ENCODE peak calls at places on chromosomes 4 and X, in nine cellular contexts. T is PC-3, O is keratinocyte, A is fibroblast of lung, Q is IMR-90, X is endothelial cell of umbilical vein, M is mammary epithelial cell, I is DND-41, G is GM23248. P is an unnamed sample.

GRCh38 chrX:18702362-18703195 is 4.9 kb upstream of the PPEF1 start:
- DNase-seq in T (peak; percentile 80), O (no peak), A (peak; percentile 43), Q (peak; percentile 70), X (peak; percentile 67), M (no peak), I (no peak), G (peak; percentile 42), P (peak; percentile 36)

GRCh38 chr4:184100297-184100885 is 117.3 kb downstream of the ENPP6 start:
- DNase-seq in T (peak; percentile 35), O (no peak), A (no peak), Q (peak; percentile 26), X (no peak), M (no peak), I (peak; percentile 27), G (no peak), P (no peak)

GRCh38 chr4:169115897-169116254 is 105.8 kb upstream of the CBR4 start:
- DNase-seq in T (peak; percentile 87), O (peak; percentile 97), A (peak; percentile 100), Q (peak; percentile 99), X (peak; percentile 95), M (peak; percentile 100), I (no peak), G (peak; percentile 97), P (peak; percentile 99)

GRCh38 chrX:40146471-40147398 is 49.0 kb upstream of the BCOR start:
- DNase-seq in T (peak; percentile 24), O (no peak), A (peak; percentile 67), Q (peak; percentile 46), X (no peak), M (no peak), I (peak; percentile 65), G (peak; percentile 67), P (peak; percentile 56)

GRCh38 chr4:150280975-150281374 is 202.7 kb downstream of the DCLK2 start:
- DNase-seq in T (no peak), O (no peak), A (no peak), Q (no peak), X (no peak), M (no peak), I (no peak), G (no peak), P (no peak)

GRCh38 chr4:176002007-176002623 is 63.5 kb upstream of the WDR17 start:
- DNase-seq in T (peak; percentile 34), O (no peak), A (peak; percentile 31), Q (no peak), X (peak; percentile 5), M (no peak), I (no peak), G (peak; percentile 34), P (peak; percentile 12)

GRCh38 chr4:25030283-25031076 is at the start of gene LGI2:
- DNase-seq in T (peak; percentile 6), O (no peak), A (peak; percentile 37), Q (no peak), X (no peak), M (no peak), I (no peak), G (peak; percentile 60), P (peak; percentile 12)

GRCh38 chr4:182185491-182185890 is 57.7 kb upstream of the TENM3 start:
- DNase-seq in T (no peak), O (no peak), A (peak; percentile 93), Q (peak; percentile 66), X (no peak), M (no peak), I (no peak), G (no peak), P (peak; percentile 93)

GRCh38 chrX:54891573-54891972 is 29.1 kb upstream of the TRO start:
- DNase-seq in T (peak; percentile 62), O (no peak), A (peak; percentile 28), Q (peak; percentile 28), X (peak; percentile 40), M (peak; percentile 37), I (peak; percentile 28), G (peak; percentile 52), P (peak; percentile 16)

GRCh38 chr4:56821394-56822263 is at the start of gene SPINK2:
- DNase-seq in T (peak; percentile 67), O (no peak), A (no peak), Q (no peak), X (no peak), M (no peak), I (peak; percentile 62), G (no peak), P (no peak)

GRCh38 chr4:24855741-24856140 is 57.1 kb downstream of the CCDC149 start:
- DNase-seq in T (no peak), O (no peak), A (no peak), Q (no peak), X (no peak), M (no peak), I (no peak), G (no peak), P (no peak)

GRCh38 chrX:96474357-96475125 is 210.1 kb upstream of the DIAPH2 start:
- DNase-seq in T (peak; percentile 85), O (no peak), A (no peak), Q (peak; percentile 72), X (peak; percentile 64), M (no peak), I (no peak), G (no peak), P (no peak)

GRCh38 chr4:101349346-101350064 is 2.2 kb upstream of the PPP3CA start:
- DNase-seq in T (peak; percentile 71), O (peak; percentile 75), A (peak; percentile 51), Q (no peak), X (peak; percentile 56), M (peak; percentile 82), I (no peak), G (peak; percentile 35), P (peak; percentile 44)

GRCh38 chr4:17654701-17655100 is 40.3 kb downstream of the MED28 start:
- DNase-seq in T (no peak), O (no peak), A (no peak), Q (no peak), X (no peak), M (no peak), I (no peak), G (no peak), P (no peak)

GRCh38 chr4:11223261-11223660 is 205.4 kb downstream of the HS3ST1 start:
- DNase-seq in T (no peak), O (no peak), A (no peak), Q (no peak), X (no peak), M (no peak), I (no peak), G (no peak), P (no peak)

GRCh38 chr4:3783691-3784306 is 17.6 kb downstream of the ADRA2C start:
- DNase-seq in T (peak; percentile 35), O (no peak), A (no peak), Q (no peak), X (no peak), M (no peak), I (no peak), G (peak; percentile 48), P (no peak)

GRCh38 chr4:87354168-87355102 is 31.8 kb upstream of the HSD17B13 start:
- DNase-seq in T (peak; percentile 5), O (no peak), A (peak; percentile 19), Q (peak; percentile 42), X (no peak), M (peak; percentile 16), I (no peak), G (peak; percentile 72), P (no peak)

GRCh38 chr4:156771171-156771837 is 200.3 kb downstream of the PDGFC start:
- DNase-seq in T (peak; percentile 85), O (peak; percentile 95), A (peak; percentile 87), Q (peak; percentile 69), X (peak; percentile 88), M (peak; percentile 99), I (no peak), G (peak; percentile 79), P (peak; percentile 82)

GRCh38 chr4:80196259-80197131 is 808 bp upstream of the PRDM8 start:
- DNase-seq in T (no peak), O (no peak), A (peak; percentile 40), Q (peak; percentile 35), X (no peak), M (no peak), I (no peak), G (no peak), P (no peak)
- H2AFZ ChIP-seq in T (no peak overlapping the region), O (peak overlapping the region; percentile 5), A (peak overlapping the region; percentile 43), Q (peak overlapping the region; percentile 88), X (no peak overlapping the region), M (peak overlapping the region; percentile 69), I (no peak overlapping the region), G (peak overlapping the region; percentile 70), P (peak overlapping the region; percentile 60)

GRCh38 chr4:84680956-84681355 is 98.0 kb downstream of the CDS1 start:
- DNase-seq in T (no peak), O (no peak), A (no peak), Q (no peak), X (no peak), M (no peak), I (no peak), G (no peak), P (no peak)
- H3K27ac ChIP-seq in T (no peak overlapping the region), O (no peak overlapping the region), A (no peak overlapping the region), Q (no peak overlapping the region), X (no peak overlapping the region), M (no peak overlapping the region), I (no peak overlapping the region), G (no peak overlapping the region), P (no peak overlapping the region)

GRCh38 chr4:26807330-26807729 is 53.3 kb upstream of the STIM2 start:
- DNase-seq in T (no peak), O (no peak), A (no peak), Q (no peak), X (no peak), M (no peak), I (peak; percentile 13), G (no peak), P (no peak)
- H3K4me2 ChIP-seq in T (no peak overlapping the region), O (no peak overlapping the region), A (no peak overlapping the region), Q (no peak overlapping the region), X (no peak overlapping the region), M (no peak overlapping the region), I (no peak overlapping the region), G (no peak overlapping the region), P (no peak overlapping the region)

GRCh38 chr4:74410272-74410671 is 34.7 kb upstream of the AREG start:
- DNase-seq in T (no peak), O (peak; percentile 86), A (peak; percentile 66), Q (peak; percentile 51), X (no peak), M (peak; percentile 98), I (no peak), G (peak; percentile 53), P (peak; percentile 50)

GRCh38 chr4:74413265-74413664 is 31.7 kb upstream of the AREG start:
- DNase-seq in T (no peak), O (no peak), A (no peak), Q (no peak), X (no peak), M (no peak), I (no peak), G (no peak), P (no peak)

GRCh38 chr4:74412225-74412624 is 32.7 kb upstream of the AREG start:
- DNase-seq in T (no peak), O (no peak), A (no peak), Q (no peak), X (no peak), M (no peak), I (no peak), G (no peak), P (no peak)

GRCh38 chr4:74408639-74409038 is 36.3 kb upstream of the AREG start:
- DNase-seq in T (peak; percentile 83), O (peak; percentile 96), A (peak; percentile 74), Q (peak; percentile 59), X (no peak), M (peak; percentile 96), I (no peak), G (peak; percentile 70), P (peak; percentile 69)

DNA sequence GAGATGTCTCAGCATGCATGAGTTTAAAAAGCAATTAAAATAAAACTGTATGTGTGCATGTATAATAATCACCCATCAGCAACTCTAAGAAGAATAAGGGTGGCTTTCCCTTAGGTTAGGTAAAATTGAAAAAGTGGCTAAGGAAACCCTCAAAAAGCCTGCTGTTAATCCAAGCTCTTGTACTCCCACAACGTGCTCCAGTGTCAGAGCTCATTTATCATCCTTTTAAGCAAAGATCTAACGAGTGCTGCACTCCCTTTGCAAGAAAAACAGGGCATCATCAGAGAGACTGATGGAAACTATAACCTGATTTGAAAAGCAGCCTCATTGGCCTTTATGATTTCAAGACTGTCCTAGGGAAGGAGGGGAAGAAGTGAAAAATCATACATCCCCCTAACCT is 34.2 kb upstream of the AREG start:
- DNase-seq in T (no peak), O (no peak), A (peak; percentile 12), Q (no peak), X (no peak), M (no peak), I (no peak), G (no peak), P (no peak)
- H2AFZ ChIP-seq in T (no peak overlapping the region), O (no peak overlapping the region), A (no peak overlapping the region), Q (no peak overlapping the region), X (no peak overlapping the region), M (no peak overlapping the region), I (no peak overlapping the region), G (no peak overlapping the region), P (no peak overlapping the region)